ENCODE peak calls at places on chromosomes 5 and 9, in eight cellular contexts. One of them, this sample, is unnamed.
A peak's percentile ranks its signal among the peaks of the same experiment; 100 is the strongest.

GRCh38 chr5:16894236-16895057 is 41.6 kb downstream of the MYO10 start:
- DNase-seq in NCI-H1417: peak; percentile 56
- DNase-seq in esophagus squamous epithelium: no peak
- DNase-seq in MV-4-11: no peak
- DNase-seq in activated T-helper 9 cell treated with anti-CD3 and anti-CD28 coated beads, Interleukin-2, amount 50 U/mL, for 16 hours: no peak
- DNase-seq in stimulated activated CD4-positive, alpha-beta T cell treated with anti-CD3 and anti-CD28 coated beads, Interleukin-15, amount 100 ng/mL, for 48 hours: no peak
- DNase-seq in A549: peak; percentile 88
- DNase-seq in NCI-H510A: peak; percentile 81
- DNase-seq in this sample: no peak

GRCh38 chr5:157892974-157893373 is 34.0 kb upstream of the CLINT1 start:
- DNase-seq in esophagus squamous epithelium: no peak
- DNase-seq in NCI-H1417: no peak
- DNase-seq in stimulated activated CD4-positive, alpha-beta T cell treated with anti-CD3 and anti-CD28 coated beads, Interleukin-15, amount 100 ng/mL, for 48 hours: no peak
- DNase-seq in MV-4-11: no peak
- DNase-seq in NCI-H510A: no peak
- DNase-seq in A549: no peak
- DNase-seq in activated T-helper 9 cell treated with anti-CD3 and anti-CD28 coated beads, Interleukin-2, amount 50 U/mL, for 16 hours: no peak
- DNase-seq in this sample: no peak

GRCh38 chr9:137268538-137269201 is 8.9 kb upstream of the TOR4A start:
- DNase-seq in stimulated activated CD4-positive, alpha-beta T cell treated with anti-CD3 and anti-CD28 coated beads, Interleukin-15, amount 100 ng/mL, for 48 hours: no peak
- DNase-seq in MV-4-11: no peak
- DNase-seq in A549: no peak
- DNase-seq in NCI-H510A: no peak
- DNase-seq in esophagus squamous epithelium: no peak
- DNase-seq in NCI-H1417: no peak
- DNase-seq in activated T-helper 9 cell treated with anti-CD3 and anti-CD28 coated beads, Interleukin-2, amount 50 U/mL, for 16 hours: no peak
- DNase-seq in this sample: no peak

GRCh38 chr5:6182271-6182815 is 196.0 kb downstream of the MED10 start:
- DNase-seq in MV-4-11: no peak
- DNase-seq in NCI-H1417: no peak
- DNase-seq in NCI-H510A: no peak
- DNase-seq in esophagus squamous epithelium: no peak
- DNase-seq in stimulated activated CD4-positive, alpha-beta T cell treated with anti-CD3 and anti-CD28 coated beads, Interleukin-15, amount 100 ng/mL, for 48 hours: no peak
- DNase-seq in A549: no peak
- DNase-seq in activated T-helper 9 cell treated with anti-CD3 and anti-CD28 coated beads, Interleukin-2, amount 50 U/mL, for 16 hours: no peak
- DNase-seq in this sample: no peak

GRCh38 chr5:36417668-36418067 is 116.0 kb upstream of the RANBP3L start:
- DNase-seq in MV-4-11: no peak
- DNase-seq in activated T-helper 9 cell treated with anti-CD3 and anti-CD28 coated beads, Interleukin-2, amount 50 U/mL, for 16 hours: no peak
- DNase-seq in stimulated activated CD4-positive, alpha-beta T cell treated with anti-CD3 and anti-CD28 coated beads, Interleukin-15, amount 100 ng/mL, for 48 hours: no peak
- DNase-seq in esophagus squamous epithelium: no peak
- DNase-seq in NCI-H1417: no peak
- DNase-seq in A549: no peak
- DNase-seq in NCI-H510A: no peak
- DNase-seq in this sample: no peak

GRCh38 chr5:24367211-24367610 is 277.6 kb downstream of the CDH10 start:
- DNase-seq in A549: no peak
- DNase-seq in NCI-H1417: no peak
- DNase-seq in MV-4-11: no peak
- DNase-seq in stimulated activated CD4-positive, alpha-beta T cell treated with anti-CD3 and anti-CD28 coated beads, Interleukin-15, amount 100 ng/mL, for 48 hours: no peak
- DNase-seq in activated T-helper 9 cell treated with anti-CD3 and anti-CD28 coated beads, Interleukin-2, amount 50 U/mL, for 16 hours: no peak
- DNase-seq in NCI-H510A: no peak
- DNase-seq in esophagus squamous epithelium: no peak
- DNase-seq in this sample: no peak

GRCh38 chr9:113901196-113901818 is 25.2 kb downstream of the ZNF618 start:
- DNase-seq in MV-4-11: no peak
- DNase-seq in esophagus squamous epithelium: no peak
- DNase-seq in NCI-H1417: no peak
- DNase-seq in A549: no peak
- DNase-seq in stimulated activated CD4-positive, alpha-beta T cell treated with anti-CD3 and anti-CD28 coated beads, Interleukin-15, amount 100 ng/mL, for 48 hours: no peak
- DNase-seq in NCI-H510A: no peak
- DNase-seq in activated T-helper 9 cell treated with anti-CD3 and anti-CD28 coated beads, Interleukin-2, amount 50 U/mL, for 16 hours: no peak
- DNase-seq in this sample: no peak

GRCh38 chr9:77909306-77909705 is 122.3 kb downstream of the GNAQ start:
- DNase-seq in stimulated activated CD4-positive, alpha-beta T cell treated with anti-CD3 and anti-CD28 coated beads, Interleukin-15, amount 100 ng/mL, for 48 hours: no peak
- DNase-seq in activated T-helper 9 cell treated with anti-CD3 and anti-CD28 coated beads, Interleukin-2, amount 50 U/mL, for 16 hours: no peak
- DNase-seq in NCI-H1417: no peak
- DNase-seq in NCI-H510A: no peak
- DNase-seq in A549: no peak
- DNase-seq in MV-4-11: peak; percentile 93
- DNase-seq in esophagus squamous epithelium: no peak
- DNase-seq in this sample: no peak

GRCh38 chr9:32928912-32929311 is 72.5 kb downstream of the APTX start:
- DNase-seq in activated T-helper 9 cell treated with anti-CD3 and anti-CD28 coated beads, Interleukin-2, amount 50 U/mL, for 16 hours: no peak
- DNase-seq in stimulated activated CD4-positive, alpha-beta T cell treated with anti-CD3 and anti-CD28 coated beads, Interleukin-15, amount 100 ng/mL, for 48 hours: no peak
- DNase-seq in MV-4-11: no peak
- DNase-seq in NCI-H510A: no peak
- DNase-seq in NCI-H1417: no peak
- DNase-seq in A549: no peak
- DNase-seq in esophagus squamous epithelium: no peak
- DNase-seq in this sample: no peak

GRCh38 chr5:119373449-119373858 is 17.6 kb downstream of the TNFAIP8 start:
- DNase-seq in A549: no peak
- DNase-seq in NCI-H1417: no peak
- DNase-seq in NCI-H510A: no peak
- DNase-seq in MV-4-11: no peak
- DNase-seq in stimulated activated CD4-positive, alpha-beta T cell treated with anti-CD3 and anti-CD28 coated beads, Interleukin-15, amount 100 ng/mL, for 48 hours: no peak
- DNase-seq in esophagus squamous epithelium: no peak
- DNase-seq in activated T-helper 9 cell treated with anti-CD3 and anti-CD28 coated beads, Interleukin-2, amount 50 U/mL, for 16 hours: no peak
- DNase-seq in this sample: no peak

GRCh38 chr5:109307996-109308395 is 101.8 kb downstream of the PJA2 start:
- DNase-seq in NCI-H1417: no peak
- DNase-seq in esophagus squamous epithelium: no peak
- DNase-seq in NCI-H510A: no peak
- DNase-seq in MV-4-11: no peak
- DNase-seq in activated T-helper 9 cell treated with anti-CD3 and anti-CD28 coated beads, Interleukin-2, amount 50 U/mL, for 16 hours: no peak
- DNase-seq in stimulated activated CD4-positive, alpha-beta T cell treated with anti-CD3 and anti-CD28 coated beads, Interleukin-15, amount 100 ng/mL, for 48 hours: no peak
- DNase-seq in A549: no peak
- DNase-seq in this sample: no peak

GRCh38 chr5:135873831-135874230 is 21.8 kb downstream of the IL9 start:
- DNase-seq in MV-4-11: no peak
- DNase-seq in activated T-helper 9 cell treated with anti-CD3 and anti-CD28 coated beads, Interleukin-2, amount 50 U/mL, for 16 hours: no peak
- DNase-seq in A549: no peak
- DNase-seq in stimulated activated CD4-positive, alpha-beta T cell treated with anti-CD3 and anti-CD28 coated beads, Interleukin-15, amount 100 ng/mL, for 48 hours: no peak
- DNase-seq in NCI-H510A: no peak
- DNase-seq in esophagus squamous epithelium: no peak
- DNase-seq in NCI-H1417: no peak
- DNase-seq in this sample: no peak

GRCh38 chr5:21823076-21823574 is 1030.0 kb downstream of the CDH12 start:
- DNase-seq in A549: no peak
- DNase-seq in NCI-H510A: no peak
- DNase-seq in esophagus squamous epithelium: no peak
- DNase-seq in stimulated activated CD4-positive, alpha-beta T cell treated with anti-CD3 and anti-CD28 coated beads, Interleukin-15, amount 100 ng/mL, for 48 hours: no peak
- DNase-seq in activated T-helper 9 cell treated with anti-CD3 and anti-CD28 coated beads, Interleukin-2, amount 50 U/mL, for 16 hours: no peak
- DNase-seq in NCI-H1417: peak; percentile 54
- DNase-seq in MV-4-11: no peak
- DNase-seq in this sample: no peak

GRCh38 chr5:149811453-149811852 is 81.3 kb downstream of the PPARGC1B start:
- DNase-seq in NCI-H510A: no peak
- DNase-seq in activated T-helper 9 cell treated with anti-CD3 and anti-CD28 coated beads, Interleukin-2, amount 50 U/mL, for 16 hours: no peak
- DNase-seq in stimulated activated CD4-positive, alpha-beta T cell treated with anti-CD3 and anti-CD28 coated beads, Interleukin-15, amount 100 ng/mL, for 48 hours: no peak
- DNase-seq in esophagus squamous epithelium: no peak
- DNase-seq in NCI-H1417: no peak
- DNase-seq in MV-4-11: no peak
- DNase-seq in A549: no peak
- DNase-seq in this sample: no peak

GRCh38 chr9:6367128-6367741 is 39.1 kb downstream of the TPD52L3 start:
- DNase-seq in NCI-H1417: no peak
- DNase-seq in activated T-helper 9 cell treated with anti-CD3 and anti-CD28 coated beads, Interleukin-2, amount 50 U/mL, for 16 hours: no peak
- DNase-seq in stimulated activated CD4-positive, alpha-beta T cell treated with anti-CD3 and anti-CD28 coated beads, Interleukin-15, amount 100 ng/mL, for 48 hours: no peak
- DNase-seq in A549: no peak
- DNase-seq in MV-4-11: no peak
- DNase-seq in esophagus squamous epithelium: no peak
- DNase-seq in NCI-H510A: no peak
- DNase-seq in this sample: no peak